ENCODE peak calls at places on chromosomes 7 and 10, in ten cellular contexts. O is cardiac muscle cell, Q is GM20000, I is AG09319, V is AG04450, W is BE2C, H is spleen, Y is epithelial cell of esophagus, D is AG09309, L is left ventricle myocardium inferior. F is an unnamed sample.

GRCh38 chr7:116859323-116859722 is 3.1 kb upstream of the CAPZA2 start:
- DNase-seq in O (no peak), Q (no peak), I (peak), V (peak), W (no peak), H (no peak), Y (peak), D (peak), L (no peak), F (no peak)

GRCh38 chr10:44460499-44460898 is 75.6 kb upstream of the CXCL12 start:
- DNase-seq in O (no peak), Q (no peak), I (no peak), V (no peak), W (no peak), H (no peak), Y (no peak), D (no peak), L (no peak), F (no peak)

GRCh38 chr10:71223365-71224058 is 11.1 kb downstream of the UNC5B start:
- DNase-seq in O (no peak), Q (no peak), I (no peak), V (no peak), W (no peak), H (peak), Y (no peak), D (no peak), L (no peak), F (no peak)

GRCh38 chr10:5654218-5654755 is 12.1 kb downstream of the ASB13 start:
- DNase-seq in O (no peak), Q (no peak), I (no peak), V (no peak), W (no peak), H (peak), Y (peak), D (no peak), L (no peak), F (no peak)

GRCh38 chr10:35398355-35398754 is 62.0 kb downstream of the CCNY start:
- DNase-seq in O (no peak), Q (no peak), I (peak), V (no peak), W (no peak), H (no peak), Y (no peak), D (peak), L (no peak), F (no peak)

GRCh38 chr10:30587522-30588031 is 42.0 kb downstream of the LYZL2 start:
- DNase-seq in O (no peak), Q (peak), I (no peak), V (no peak), W (no peak), H (peak), Y (peak), D (no peak), L (peak), F (peak)

GRCh38 chr10:102773986-102774385 is 30.2 kb downstream of the WBP1L start:
- DNase-seq in O (no peak), Q (peak), I (no peak), V (no peak), W (no peak), H (no peak), Y (no peak), D (no peak), L (peak), F (no peak)

GRCh38 chr10:118962159-118962863 is 67.2 kb upstream of the NANOS1 start:
- DNase-seq in O (no peak), Q (no peak), I (no peak), V (no peak), W (no peak), H (no peak), Y (peak), D (no peak), L (no peak), F (no peak)

GRCh38 chr7:152073352-152073751 is 47.9 kb downstream of the GALNT11 start:
- DNase-seq in O (no peak), Q (no peak), I (no peak), V (no peak), W (no peak), H (no peak), Y (no peak), D (no peak), L (no peak), F (no peak)

GRCh38 chr10:71697938-71698709 is 21.5 kb downstream of the C10orf105 start:
- DNase-seq in O (no peak), Q (peak), I (no peak), V (no peak), W (no peak), H (no peak), Y (no peak), D (no peak), L (no peak), F (no peak)

GRCh38 chr10:49512121-49512809 is 26.7 kb downstream of the ERCC6 start:
- DNase-seq in O (peak), Q (peak), I (no peak), V (no peak), W (peak), H (no peak), Y (peak), D (no peak), L (no peak), F (no peak)

GRCh38 chr7:51467384-51468017 is 150.9 kb upstream of the COBL start:
- DNase-seq in O (no peak), Q (no peak), I (no peak), V (no peak), W (no peak), H (no peak), Y (no peak), D (no peak), L (no peak), F (no peak)

GRCh38 chr7:30330134-30331111 is 46.0 kb downstream of the ZNRF2 start:
- DNase-seq in O (no peak), Q (peak), I (no peak), V (no peak), W (no peak), H (no peak), Y (peak), D (no peak), L (no peak), F (no peak)

GRCh38 chr10:120573355-120573754 is 116.3 kb downstream of the PLPP4 start:
- DNase-seq in O (no peak), Q (no peak), I (no peak), V (no peak), W (no peak), H (no peak), Y (no peak), D (no peak), L (no peak), F (no peak)

GRCh38 chr7:140722254-140722653 is 25.7 kb downstream of the NDUFB2 start:
- DNase-seq in O (no peak), Q (no peak), I (no peak), V (no peak), W (no peak), H (no peak), Y (no peak), D (no peak), L (no peak), F (no peak)

DNA sequence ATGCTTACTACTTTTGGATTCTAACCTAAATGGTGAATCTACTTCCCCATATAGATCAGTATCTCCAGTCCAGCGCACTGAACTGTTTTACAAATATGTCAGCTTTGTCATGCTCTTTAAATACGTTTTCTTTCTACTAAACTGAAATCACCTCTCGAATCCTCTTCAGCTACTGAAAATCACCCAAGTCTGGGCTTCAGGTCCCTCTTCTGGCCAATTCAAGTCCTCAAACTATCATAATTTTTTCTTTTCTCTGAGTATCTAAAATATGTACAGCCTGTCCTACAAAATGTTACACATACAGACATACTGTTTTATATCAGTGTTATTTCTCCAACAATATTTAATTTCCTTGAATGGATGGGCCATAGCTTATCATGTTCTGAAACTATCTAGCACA is 84.2 kb downstream of the CACNA2D1 start:
- DNase-seq in O (no peak), Q (no peak), I (no peak), V (no peak), W (no peak), H (no peak), Y (no peak), D (no peak), L (no peak), F (no peak)
- TF ChIP-seq CTCF in O (no peak), Q (no peak), I (no peak), V (no peak), W (peak), H (no peak), Y (no peak), D (no peak), L (no peak), F (no peak)

DNA sequence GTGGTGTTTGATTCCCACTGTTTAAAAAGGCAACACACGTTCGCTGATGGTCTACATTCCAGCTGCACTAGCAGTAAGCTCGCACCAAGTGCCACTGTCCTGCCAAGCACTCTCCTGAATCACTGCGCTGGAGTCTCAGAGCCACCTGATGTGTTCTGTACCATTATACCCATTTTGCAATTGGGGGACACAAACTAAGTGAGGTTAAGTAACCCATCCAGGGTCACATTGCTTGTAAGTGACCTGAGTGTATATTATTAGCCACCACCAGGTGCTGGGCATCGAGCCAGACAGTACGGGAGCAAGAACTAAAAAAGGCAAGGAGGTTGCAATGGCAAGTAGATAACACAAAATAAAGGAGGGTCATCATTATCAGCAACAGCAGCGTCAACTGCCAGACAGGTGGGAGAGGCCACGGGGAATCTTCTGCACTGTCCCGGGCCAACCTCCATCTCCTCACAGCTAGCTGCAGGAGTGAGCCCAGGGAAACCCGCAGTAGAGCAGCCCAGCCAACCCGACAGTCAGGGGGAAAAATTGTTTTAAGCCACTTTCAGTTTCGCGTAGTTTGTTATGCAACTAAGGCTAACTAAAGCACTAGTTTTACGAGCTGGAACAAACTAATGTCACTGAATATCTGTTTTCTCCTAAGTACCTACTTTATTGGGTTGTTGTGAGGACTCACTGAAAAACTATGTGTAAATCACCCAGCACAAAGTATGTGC is 712 bp upstream of the CPVL start:
- DNase-seq in O (peak), Q (no peak), I (no peak), V (no peak), W (no peak), H (no peak), Y (no peak), D (peak), L (peak), F (no peak)
- TF ChIP-seq CTCF in O (no peak), Q (no peak), I (no peak), V (no peak), W (no peak), H (no peak), Y (no peak), D (no peak), L (peak), F (no peak)

DNA sequence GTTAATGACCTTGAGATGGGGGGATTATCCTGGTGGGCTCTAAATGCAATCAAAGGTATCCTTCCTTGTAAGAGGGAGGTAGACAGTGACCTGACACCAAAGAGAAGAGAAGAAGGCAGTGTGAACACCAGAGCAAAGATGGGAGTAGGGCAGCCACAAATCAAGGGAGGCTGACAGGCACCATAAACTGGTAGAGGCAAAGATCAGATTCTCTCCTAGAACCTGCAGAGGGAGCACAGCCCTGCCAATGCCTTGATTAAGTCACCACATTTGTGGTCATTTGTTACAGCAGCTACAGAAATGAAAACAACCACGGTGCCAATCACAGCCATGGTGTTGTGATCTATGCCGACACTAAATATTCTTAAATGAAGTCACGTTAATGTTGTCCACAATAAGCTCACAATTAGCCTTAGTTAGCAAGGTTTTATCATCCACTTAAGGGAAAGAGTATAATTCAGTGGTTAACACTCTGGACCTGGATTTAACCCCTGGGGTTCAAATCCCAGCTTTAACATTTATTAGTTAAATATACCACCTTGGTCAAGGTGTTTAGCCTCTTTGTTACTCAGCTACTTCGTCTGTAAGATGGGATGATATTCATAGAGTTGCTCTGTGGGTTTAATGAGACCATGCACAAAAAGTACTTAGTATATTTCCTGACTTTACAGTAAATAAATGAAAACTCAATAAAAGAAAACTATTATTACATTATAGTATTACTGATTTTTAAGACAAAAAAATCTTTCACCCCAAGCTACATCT is 70.8 kb downstream of the SGMS1 start:
- DNase-seq in O (no peak), Q (no peak), I (no peak), V (no peak), W (no peak), H (no peak), Y (peak), D (no peak), L (no peak), F (no peak)
- TF ChIP-seq CTCF in O (peak), Q (peak), I (peak), V (peak), W (peak), H (peak), Y (peak), D (peak), L (peak), F (no peak)

GRCh38 chr10:27724287-27724686 is 21.3 kb downstream of the MKX start:
- DNase-seq in O (peak), Q (no peak), I (no peak), V (no peak), W (no peak), H (no peak), Y (peak), D (no peak), L (no peak), F (no peak)
- TF ChIP-seq CTCF in O (peak), Q (no peak), I (peak), V (peak), W (peak), H (no peak), Y (peak), D (peak), L (no peak), F (no peak)

DNA sequence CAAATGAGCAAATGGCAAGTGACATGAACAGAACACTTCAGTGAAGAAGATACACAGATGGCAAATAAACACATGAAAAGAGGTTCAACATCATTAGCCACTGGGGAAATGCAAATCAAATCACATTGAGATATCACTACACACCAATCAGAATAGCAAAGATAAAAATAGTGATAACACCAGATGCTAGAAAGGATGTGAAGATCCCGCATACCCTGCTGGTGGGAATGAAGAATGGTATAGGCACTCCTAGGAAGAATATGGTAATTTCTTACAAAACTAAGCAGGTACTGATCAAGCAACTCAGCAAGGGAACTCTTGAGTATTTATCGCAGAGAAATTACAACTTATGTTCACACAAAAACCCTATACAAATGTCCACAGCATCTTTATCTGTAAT is 11.2 kb downstream of the LAMB4 start:
- DNase-seq in O (no peak), Q (no peak), I (no peak), V (no peak), W (no peak), H (no peak), Y (no peak), D (no peak), L (no peak), F (no peak)
- TF ChIP-seq CTCF in O (no peak), Q (no peak), I (no peak), V (no peak), W (peak), H (no peak), Y (no peak), D (no peak), L (no peak), F (no peak)

GRCh38 chr7:47100815-47101435 is 481.0 kb downstream of the TNS3 start:
- DNase-seq in O (peak), Q (no peak), I (peak), V (no peak), W (peak), H (no peak), Y (peak), D (no peak), L (peak), F (no peak)
- TF ChIP-seq CTCF in O (peak), Q (peak), I (peak), V (peak), W (peak), H (peak), Y (peak), D (peak), L (peak), F (no peak)